ENCODE peak calls at places on chromosomes 3 and 15, in nine cellular contexts. F is left ventricle myocardium inferior, C is body of pancreas, T is ovary, P is SK-N-SH, S is HL-60, O is HepG2, E is fibroblast of lung, N is GM23338. L is an unnamed sample. For H3K27me3, the result is how much of the 10 kb centered on the place peaks cover.

GRCh38 chr3:107416138-107416537 is 38.9 kb downstream of the CCDC54 start:
- DNase-seq in F (no peak), C (no peak), T (no peak), P (no peak), S (no peak), O (no peak), E (peak), N (no peak), L (peak)

GRCh38 chr3:195178124-195178910 is 92.6 kb downstream of the XXYLT1 start:
- DNase-seq in F (peak), C (no peak), T (no peak), P (peak), S (no peak), O (no peak), E (no peak), N (no peak), L (no peak)

GRCh38 chr3:50165388-50166308 is 10.5 kb downstream of the SEMA3F start:
- DNase-seq in F (no peak), C (no peak), T (peak), P (no peak), S (no peak), O (no peak), E (peak), N (no peak), L (no peak)

GRCh38 chr3:147652682-147653081 is 243.5 kb downstream of the ZIC1 start:
- DNase-seq in F (no peak), C (no peak), T (no peak), P (no peak), S (no peak), O (no peak), E (no peak), N (no peak), L (no peak)

GRCh38 chr3:117809157-117810081 is 1099.8 kb downstream of the TUSC7 start:
- DNase-seq in F (no peak), C (peak), T (no peak), P (no peak), S (no peak), O (no peak), E (no peak), N (no peak), L (no peak)

GRCh38 chr3:177567833-177568232 is 370.6 kb upstream of the TBL1XR1 start:
- DNase-seq in F (no peak), C (no peak), T (no peak), P (no peak), S (no peak), O (no peak), E (no peak), N (no peak), L (no peak)

GRCh38 chr15:73822998-73823397 is 50.4 kb upstream of the TBC1D21 start:
- DNase-seq in F (no peak), C (no peak), T (no peak), P (no peak), S (no peak), O (no peak), E (peak), N (peak), L (peak)

GRCh38 chr15:63811942-63812341 is 21.8 kb downstream of the HERC1 start:
- DNase-seq in F (no peak), C (no peak), T (no peak), P (no peak), S (no peak), O (no peak), E (no peak), N (no peak), L (no peak)

GRCh38 chr3:150147776-150148175 is 177.1 kb upstream of the PFN2 start:
- DNase-seq in F (no peak), C (no peak), T (no peak), P (no peak), S (no peak), O (no peak), E (peak), N (no peak), L (peak)

GRCh38 chr3:71998995-71999673 is 214.2 kb upstream of the PROK2 start:
- DNase-seq in F (no peak), C (no peak), T (no peak), P (no peak), S (no peak), O (no peak), E (peak), N (no peak), L (peak)

GRCh38 chr3:78613366-78614008 is 1154.3 kb downstream of the ROBO1 start:
- DNase-seq in F (no peak), C (no peak), T (no peak), P (no peak), S (no peak), O (no peak), E (no peak), N (no peak), L (no peak)

GRCh38 chr3:138362536-138362935 is 14.2 kb downstream of the MRAS start:
- DNase-seq in F (no peak), C (no peak), T (no peak), P (no peak), S (no peak), O (peak), E (no peak), N (no peak), L (no peak)

GRCh38 chr3:108546249-108546648 is 35.9 kb upstream of the MYH15 start:
- DNase-seq in F (no peak), C (no peak), T (no peak), P (no peak), S (no peak), O (no peak), E (peak), N (no peak), L (no peak)

GRCh38 chr3:44111482-44111881 is 130.2 kb upstream of the TOPAZ1 start:
- DNase-seq in F (no peak), C (no peak), T (no peak), P (no peak), S (no peak), O (no peak), E (no peak), N (no peak), L (no peak)

GRCh38 chr15:58165661-58166060 is 27.5 kb downstream of the AQP9 start:
- DNase-seq in F (peak), C (peak), T (peak), P (no peak), S (no peak), O (peak), E (peak), N (no peak), L (peak)

GRCh38 chr15:33194704-33195261 is at the start of gene FMN1:
- DNase-seq in F (peak), C (peak), T (peak), P (peak), S (no peak), O (no peak), E (peak), N (peak), L (peak)

GRCh38 chr3:72446406-72447058 is 401.7 kb downstream of the SHQ1 start:
- DNase-seq in F (no peak), C (peak), T (no peak), P (no peak), S (peak), O (no peak), E (peak), N (peak), L (no peak)

GRCh38 chr15:68062214-68062613 is 8.1 kb downstream of the PIAS1 start:
- DNase-seq in F (no peak), C (no peak), T (no peak), P (no peak), S (no peak), O (no peak), E (no peak), N (no peak), L (no peak)

GRCh38 chr3:157160652-157161480 is 919 bp upstream of the CCNL1 start:
- DNase-seq in F (peak), C (peak), T (peak), P (peak), S (peak), O (peak), E (peak), N (peak), L (peak)

GRCh38 chr15:70319466-70319865 is 221.7 kb upstream of the TLE3 start:
- DNase-seq in F (no peak), C (no peak), T (no peak), P (no peak), S (no peak), O (no peak), E (no peak), N (no peak), L (no peak)

GRCh38 chr3:30658328-30659052 is 52.1 kb downstream of the TGFBR2 start:
- DNase-seq in F (no peak), C (peak), T (no peak), P (no peak), S (peak), O (peak), E (peak), N (no peak), L (peak)

GRCh38 chr15:77031376-77032050 is 36.6 kb downstream of the PSTPIP1 start:
- DNase-seq in F (no peak), C (peak), T (no peak), P (peak), S (peak), O (peak), E (no peak), N (no peak), L (no peak)

GRCh38 chr15:92140802-92141201 is 252.9 kb upstream of the ST8SIA2 start:
- DNase-seq in F (no peak), C (no peak), T (no peak), P (no peak), S (no peak), O (no peak), E (no peak), N (no peak), L (no peak)

GRCh38 chr3:3015472-3016089 is 94.6 kb downstream of the IL5RA start:
- DNase-seq in F (no peak), C (no peak), T (no peak), P (peak), S (no peak), O (peak), E (peak), N (peak), L (no peak)

GRCh38 chr3:36941658-36942057 is 3.2 kb downstream of the TRANK1 start:
- DNase-seq in F (no peak), C (no peak), T (no peak), P (no peak), S (no peak), O (no peak), E (peak), N (no peak), L (no peak)

GRCh38 chr3:10577521-10577920 is 72.1 kb upstream of the ATP2B2 start:
- DNase-seq in F (no peak), C (no peak), T (no peak), P (no peak), S (no peak), O (no peak), E (no peak), N (no peak), L (no peak)

GRCh38 chr15:93018574-93018973 is 70.4 kb downstream of the RGMA start:
- DNase-seq in F (no peak), C (no peak), T (no peak), P (no peak), S (no peak), O (no peak), E (peak), N (peak), L (no peak)

GRCh38 chr15:51688863-51689262 is 7.6 kb downstream of the SCG3 start:
- DNase-seq in F (no peak), C (no peak), T (no peak), P (no peak), S (no peak), O (no peak), E (no peak), N (peak), L (no peak)

GRCh38 chr3:59925946-59926345 is 876.1 kb upstream of the CFAP20DC start:
- DNase-seq in F (no peak), C (no peak), T (no peak), P (no peak), S (no peak), O (no peak), E (no peak), N (no peak), L (no peak)

GRCh38 chr3:164723396-164723795 is 354.9 kb downstream of the SI start:
- DNase-seq in F (no peak), C (no peak), T (no peak), P (no peak), S (no peak), O (peak), E (no peak), N (no peak), L (no peak)

GRCh38 chr15:99502182-99502581 is 63.6 kb upstream of the MEF2A start:
- DNase-seq in F (no peak), C (no peak), T (no peak), P (no peak), S (no peak), O (no peak), E (no peak), N (no peak), L (no peak)

GRCh38 chr3:190972840-190973270 is 110.4 kb upstream of the GMNC start:
- DNase-seq in F (no peak), C (no peak), T (no peak), P (no peak), S (no peak), O (no peak), E (peak), N (no peak), L (no peak)

GRCh38 chr3:153572654-153573053 is 410.6 kb downstream of the RAP2B start:
- DNase-seq in F (no peak), C (no peak), T (no peak), P (no peak), S (no peak), O (peak), E (no peak), N (no peak), L (no peak)

GRCh38 chr3:130926504-130926903 is 32.6 kb downstream of the ATP2C1 start:
- DNase-seq in F (no peak), C (no peak), T (no peak), P (no peak), S (no peak), O (no peak), E (no peak), N (no peak), L (no peak)

GRCh38 chr15:25437751-25438600 is 848 bp downstream of the UBE3A start:
- DNase-seq in F (peak), C (peak), T (peak), P (peak), S (peak), O (peak), E (peak), N (peak), L (peak)

GRCh38 chr3:189937302-189938255 is 183.1 kb downstream of the P3H2 start:
- DNase-seq in F (no peak), C (no peak), T (no peak), P (no peak), S (no peak), O (no peak), E (peak), N (no peak), L (peak)

GRCh38 chr15:98548172-98548971 is 100.0 kb upstream of the IGF1R start:
- DNase-seq in F (peak), C (peak), T (peak), P (peak), S (peak), O (no peak), E (peak), N (peak), L (peak)

GRCh38 chr3:66053009-66053782 is 14.5 kb upstream of the MAGI1 start:
- DNase-seq in F (peak), C (peak), T (peak), P (no peak), S (no peak), O (no peak), E (no peak), N (no peak), L (no peak)

GRCh38 chr3:11059090-11059798 is 66.7 kb downstream of the SLC6A1 start:
- DNase-seq in F (peak), C (peak), T (peak), P (peak), S (peak), O (peak), E (peak), N (peak), L (peak)

GRCh38 chr3:61808999-61809398 is 247.6 kb downstream of the PTPRG start:
- DNase-seq in F (no peak), C (no peak), T (no peak), P (no peak), S (no peak), O (no peak), E (no peak), N (no peak), L (no peak)
- H3K27ac ChIP-seq in F (peak), C (no peak), T (peak), P (no peak), S (no peak), O (no peak), E (no peak), N (no peak), L (no peak)

DNA sequence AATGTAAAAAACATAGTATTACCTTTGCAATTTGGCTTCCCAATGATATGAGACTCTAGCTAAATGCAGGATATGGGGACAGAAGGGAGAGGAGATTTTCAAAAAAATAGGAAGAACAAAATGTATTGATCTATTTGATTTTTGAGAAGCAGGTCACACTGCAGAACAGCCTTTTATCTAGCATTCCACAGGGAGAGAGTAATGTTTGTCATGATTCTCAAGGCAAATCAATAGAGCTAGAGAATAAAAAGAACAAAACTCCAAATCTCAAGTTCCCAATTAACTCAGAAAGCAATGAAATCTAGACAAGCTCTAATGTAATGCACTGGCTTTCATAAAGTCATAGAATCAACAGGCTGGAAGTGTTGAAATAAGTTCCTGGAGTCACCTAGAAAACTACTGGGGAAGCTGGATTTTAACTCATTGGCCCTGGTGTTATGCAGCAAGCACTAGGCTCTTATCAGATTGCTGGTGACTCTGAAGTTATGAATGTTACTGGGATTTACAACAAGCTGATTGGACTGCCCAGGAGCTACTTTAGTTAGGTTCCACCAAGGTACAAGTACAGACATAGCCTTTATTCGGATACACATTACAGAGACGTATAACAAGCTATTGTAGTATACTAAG is 442.8 kb downstream of the FGF12 start:
- DNase-seq in F (no peak), C (peak), T (no peak), P (no peak), S (no peak), O (peak), E (no peak), N (no peak), L (no peak)
- H3K27me3 ChIP-seq in F (under half), C (under half), T (under half), P (under half), S (under half), O (under half), E (under half), N (under half), L (under half)

DNA sequence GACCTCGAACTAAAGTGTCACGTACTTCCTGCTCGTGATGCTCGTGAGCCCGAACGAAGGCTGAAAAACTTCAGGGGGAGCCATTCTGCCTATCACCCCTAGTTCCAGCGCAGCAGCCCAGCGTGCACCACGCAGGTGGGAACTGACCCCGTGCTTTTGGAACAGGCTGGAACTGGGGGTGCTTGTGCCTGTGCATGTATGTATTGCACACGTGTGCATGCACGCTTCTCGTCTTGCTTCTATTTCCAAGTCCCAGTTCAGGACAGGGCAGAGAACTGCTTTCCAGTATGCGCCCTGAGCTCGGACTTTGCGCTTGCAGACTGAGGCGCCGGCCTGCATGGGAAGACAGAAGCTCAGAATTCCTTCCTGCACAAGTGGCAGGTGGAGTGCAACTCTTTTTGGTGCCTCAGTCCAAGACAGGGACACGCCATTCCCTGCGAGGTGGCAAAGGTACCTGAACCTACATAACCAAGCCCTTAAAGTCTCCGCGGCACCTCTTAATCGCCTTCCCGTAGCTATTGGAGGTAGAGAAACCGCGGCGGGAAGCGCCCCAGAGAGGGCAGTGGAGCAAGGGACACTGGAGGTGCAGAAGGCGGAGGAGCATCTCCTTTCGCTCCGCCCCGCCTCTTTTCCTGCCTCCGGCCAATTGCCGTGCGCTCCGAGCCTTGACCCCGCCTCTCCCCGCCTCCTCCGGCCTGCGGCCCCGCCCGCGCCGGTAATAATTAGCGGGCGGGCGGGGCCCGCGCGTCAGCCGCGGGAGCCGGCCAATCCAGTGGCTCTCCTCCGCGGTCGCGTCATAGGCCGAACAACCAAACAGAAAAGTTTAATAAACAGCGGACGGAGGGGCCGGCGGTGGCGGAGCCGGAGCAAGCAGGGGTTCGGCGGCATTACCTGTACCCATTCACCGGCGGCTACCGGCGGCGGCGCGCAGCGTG is at the start of gene ZFAND6:
- DNase-seq in F (peak), C (peak), T (peak), P (peak), S (peak), O (peak), E (peak), N (peak), L (peak)
- TF ChIP-seq CTCF in F (no peak), C (peak), T (no peak), P (peak), S (no peak), O (no peak), E (no peak), N (peak), L (peak)

GRCh38 chr3:143002083-143002712 is 828 bp downstream of the U2SURP start:
- DNase-seq in F (no peak), C (no peak), T (no peak), P (peak), S (peak), O (peak), E (peak), N (peak), L (peak)

GRCh38 chr3:143001369-143002082 is at the start of gene U2SURP:
- DNase-seq in F (peak), C (peak), T (peak), P (peak), S (peak), O (peak), E (peak), N (peak), L (peak)

GRCh38 chr3:143001034-143001368 is 369 bp upstream of the U2SURP start:
- DNase-seq in F (peak), C (no peak), T (no peak), P (no peak), S (peak), O (no peak), E (no peak), N (no peak), L (no peak)

GRCh38 chr3:143004823-143005222 is 3.5 kb downstream of the U2SURP start:
- DNase-seq in F (no peak), C (no peak), T (no peak), P (no peak), S (no peak), O (no peak), E (no peak), N (no peak), L (no peak)

DNA sequence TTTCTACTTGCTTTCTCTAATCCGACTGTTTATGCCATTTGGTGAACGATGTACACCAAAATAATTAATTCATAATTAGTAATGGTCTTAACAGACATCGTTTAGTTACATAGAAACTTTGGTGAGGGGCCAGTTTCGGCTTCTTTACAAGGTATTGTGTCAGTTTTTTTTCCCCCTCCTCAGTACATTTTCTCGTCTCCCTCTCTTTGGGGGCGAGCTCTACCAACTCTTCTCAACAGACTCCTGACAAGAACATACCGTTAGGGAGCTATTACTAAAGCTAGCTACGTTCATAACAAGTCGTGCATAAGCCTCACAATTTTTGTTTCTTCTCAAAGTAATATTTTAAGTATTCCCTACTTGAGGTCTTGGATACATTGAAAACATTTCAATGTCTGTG is 1.4 kb downstream of the U2SURP start:
- DNase-seq in F (no peak), C (no peak), T (no peak), P (no peak), S (no peak), O (no peak), E (no peak), N (no peak), L (no peak)
- H3K27ac ChIP-seq in F (no peak), C (no peak), T (no peak), P (no peak), S (peak), O (peak), E (peak), N (peak), L (peak)